ENCODE peak calls at places on chromosome 11, in eight cellular contexts. One of them, this sample, is unnamed.
A peak's percentile ranks its signal among the peaks of the same experiment; 100 is the strongest.

GRCh38 chr11:117575856-117576255 is 221.2 kb downstream of the DSCAML1 start:
- DNase-seq in Kasumi-1: no peak
- DNase-seq in ELR: no peak
- DNase-seq in activated effector memory CD4-positive, alpha-beta T cell treated with Interleukin-2 at 50 U/mL for 16 hours: no peak
- DNase-seq in AG10803: no peak
- DNase-seq in GOT3: no peak
- DNase-seq in activated T-cell treated with anti-CD3 and anti-CD28 coated beads for 1 hour: no peak
- DNase-seq in brain microvascular endothelial cell: no peak
- DNase-seq in this sample: no peak

GRCh38 chr11:118633319-118633690 is 25.9 kb downstream of the PHLDB1 start:
- DNase-seq in GOT3: no peak
- DNase-seq in activated effector memory CD4-positive, alpha-beta T cell treated with Interleukin-2 at 50 U/mL for 16 hours: no peak
- DNase-seq in activated T-cell treated with anti-CD3 and anti-CD28 coated beads for 1 hour: no peak
- DNase-seq in AG10803: no peak
- DNase-seq in brain microvascular endothelial cell: no peak
- DNase-seq in Kasumi-1: no peak
- DNase-seq in ELR: no peak
- DNase-seq in this sample: no peak

GRCh38 chr11:16610213-16610737 is 128.2 kb upstream of the C11orf58 start:
- DNase-seq in activated effector memory CD4-positive, alpha-beta T cell treated with Interleukin-2 at 50 U/mL for 16 hours: no peak
- DNase-seq in Kasumi-1: no peak
- DNase-seq in brain microvascular endothelial cell: no peak
- DNase-seq in AG10803: no peak
- DNase-seq in activated T-cell treated with anti-CD3 and anti-CD28 coated beads for 1 hour: no peak
- DNase-seq in ELR: no peak
- DNase-seq in GOT3: no peak
- DNase-seq in this sample: no peak

GRCh38 chr11:119461250-119461963 is 38.4 kb upstream of the THY1 start:
- DNase-seq in Kasumi-1: no peak
- DNase-seq in AG10803: no peak
- DNase-seq in brain microvascular endothelial cell: no peak
- DNase-seq in activated effector memory CD4-positive, alpha-beta T cell treated with Interleukin-2 at 50 U/mL for 16 hours: no peak
- DNase-seq in GOT3: no peak
- DNase-seq in ELR: no peak
- DNase-seq in activated T-cell treated with anti-CD3 and anti-CD28 coated beads for 1 hour: no peak
- DNase-seq in this sample: no peak

GRCh38 chr11:10414659-10415058 is 40.4 kb upstream of the AMPD3 start:
- DNase-seq in brain microvascular endothelial cell: no peak
- DNase-seq in ELR: peak; percentile 30
- DNase-seq in Kasumi-1: peak; percentile 99
- DNase-seq in GOT3: no peak
- DNase-seq in AG10803: peak; percentile 73
- DNase-seq in activated T-cell treated with anti-CD3 and anti-CD28 coated beads for 1 hour: no peak
- DNase-seq in activated effector memory CD4-positive, alpha-beta T cell treated with Interleukin-2 at 50 U/mL for 16 hours: no peak
- DNase-seq in this sample: peak; percentile 41

GRCh38 chr11:129460714-129461113 is 85.1 kb downstream of the BARX2 start:
- DNase-seq in brain microvascular endothelial cell: no peak
- DNase-seq in Kasumi-1: no peak
- DNase-seq in activated effector memory CD4-positive, alpha-beta T cell treated with Interleukin-2 at 50 U/mL for 16 hours: no peak
- DNase-seq in GOT3: no peak
- DNase-seq in AG10803: no peak
- DNase-seq in ELR: no peak
- DNase-seq in activated T-cell treated with anti-CD3 and anti-CD28 coated beads for 1 hour: no peak
- DNase-seq in this sample: no peak

GRCh38 chr11:1534682-1535081 is 37.4 kb downstream of the DUSP8 start:
- DNase-seq in activated T-cell treated with anti-CD3 and anti-CD28 coated beads for 1 hour: no peak
- DNase-seq in activated effector memory CD4-positive, alpha-beta T cell treated with Interleukin-2 at 50 U/mL for 16 hours: no peak
- DNase-seq in brain microvascular endothelial cell: no peak
- DNase-seq in GOT3: no peak
- DNase-seq in Kasumi-1: no peak
- DNase-seq in ELR: peak; percentile 52
- DNase-seq in AG10803: peak; percentile 54
- DNase-seq in this sample: no peak

GRCh38 chr11:2114430-2115241 is 24.6 kb downstream of the IGF2 start:
- DNase-seq in activated T-cell treated with anti-CD3 and anti-CD28 coated beads for 1 hour: no peak
- DNase-seq in activated effector memory CD4-positive, alpha-beta T cell treated with Interleukin-2 at 50 U/mL for 16 hours: no peak
- DNase-seq in brain microvascular endothelial cell: no peak
- DNase-seq in GOT3: no peak
- DNase-seq in Kasumi-1: no peak
- DNase-seq in ELR: no peak
- DNase-seq in AG10803: no peak
- DNase-seq in this sample: no peak

GRCh38 chr11:114738954-114739353 is 60.6 kb downstream of the NXPE2 start:
- DNase-seq in brain microvascular endothelial cell: peak; percentile 34
- DNase-seq in GOT3: no peak
- DNase-seq in ELR: peak; percentile 37
- DNase-seq in activated effector memory CD4-positive, alpha-beta T cell treated with Interleukin-2 at 50 U/mL for 16 hours: no peak
- DNase-seq in AG10803: peak; percentile 56
- DNase-seq in Kasumi-1: peak; percentile 18
- DNase-seq in activated T-cell treated with anti-CD3 and anti-CD28 coated beads for 1 hour: peak; percentile 5
- DNase-seq in this sample: peak; percentile 55

This sample was measured in iris pigment epithelial cell.